ENCODE peak calls at places on chromosomes 16 and 17, in four cellular contexts. E is WTC11, D is K562, Z is HepG2. A is an unnamed sample.

GRCh38 chr16:88827727-88828126 is 16.0 kb upstream of the APRT start:
- DNase-seq in E (no peak), D (no peak), Z (no peak), A (no peak)

GRCh38 chr17:78748730-78749317 is 33.2 kb downstream of the CYTH1 start:
- DNase-seq in E (no peak), D (no peak), Z (peak), A (no peak)

GRCh38 chr16:49095539-49095938 is 186.1 kb downstream of the CBLN1 start:
- DNase-seq in E (no peak), D (no peak), Z (no peak), A (no peak)

GRCh38 chr17:65332375-65332774 is 195.2 kb downstream of the RGS9 start:
- DNase-seq in E (no peak), D (no peak), Z (no peak), A (no peak)

GRCh38 chr16:87127061-87127765 is 190.0 kb downstream of the C16orf95 start:
- DNase-seq in E (no peak), D (no peak), Z (no peak), A (no peak)

GRCh38 chr16:19837984-19838707 is 46.5 kb downstream of the GPRC5B start:
- DNase-seq in E (no peak), D (no peak), Z (no peak), A (no peak)

GRCh38 chr17:45160505-45161287 is 979 bp upstream of the HEXIM2 start:
- DNase-seq in E (peak), D (peak), Z (peak), A (peak)

GRCh38 chr16:23795369-23795768 is 40.4 kb upstream of the PRKCB start:
- DNase-seq in E (no peak), D (no peak), Z (no peak), A (no peak)

GRCh38 chr17:19447085-19447583 is 36.1 kb downstream of the RNF112 start:
- DNase-seq in E (peak), D (peak), Z (peak), A (peak)

GRCh38 chr17:62648247-62648953 is 20.9 kb downstream of the MRC2 start:
- DNase-seq in E (peak), D (no peak), Z (no peak), A (no peak)

GRCh38 chr16:67169642-67170167 is 633 bp upstream of the NOL3 start:
- DNase-seq in E (peak), D (peak), Z (peak), A (peak)

GRCh38 chr16:54651440-54651839 is 279.2 kb upstream of the IRX5 start:
- DNase-seq in E (peak), D (no peak), Z (no peak), A (no peak)

GRCh38 chr17:70037498-70037897 is 37.5 kb upstream of the KCNJ16 start:
- DNase-seq in E (no peak), D (no peak), Z (no peak), A (no peak)

GRCh38 chr16:89273741-89274472 is 56.4 kb downstream of the ZNF778 start:
- DNase-seq in E (no peak), D (no peak), Z (no peak), A (no peak)

GRCh38 chr17:73430848-73431247 is 119.0 kb upstream of the CDC42EP4 start:
- DNase-seq in E (no peak), D (no peak), Z (no peak), A (no peak)

GRCh38 chr17:27577884-27578717 is 52.9 kb upstream of the LGALS9 start:
- DNase-seq in E (no peak), D (no peak), Z (no peak), A (peak)

GRCh38 chr17:27244481-27245223 is 49.3 kb upstream of the WSB1 start:
- DNase-seq in E (peak), D (no peak), Z (peak), A (no peak)

GRCh38 chr16:56257260-56257659 is 66.0 kb downstream of the GNAO1 start:
- DNase-seq in E (no peak), D (no peak), Z (no peak), A (peak)

GRCh38 chr17:80175411-80175810 is 5.6 kb downstream of the CARD14 start:
- DNase-seq in E (no peak), D (no peak), Z (no peak), A (peak)

GRCh38 chr17:6526362-6527152 is 29.8 kb downstream of the PITPNM3 start:
- DNase-seq in E (no peak), D (no peak), Z (no peak), A (no peak)
- TF ChIP-seq FOXJ3 in E (no peak), D (no peak), Z (no peak), A (no peak)

GRCh38 chr17:4235372-4236279 is 28.2 kb downstream of the ANKFY1 start:
- DNase-seq in E (no peak), D (no peak), Z (no peak), A (no peak)
- TF ChIP-seq FOXJ3 in E (no peak), D (no peak), Z (no peak), A (no peak)

GRCh38 chr16:70738083-70738977 is 52.5 kb upstream of the MTSS2 start:
- DNase-seq in E (peak), D (peak), Z (peak), A (peak)
- TF ChIP-seq FOXJ3 in E (no peak), D (no peak), Z (no peak), A (no peak)

GRCh38 chr16:84941916-84942315 is 69.4 kb downstream of the ZDHHC7 start:
- DNase-seq in E (no peak), D (no peak), Z (no peak), A (no peak)
- TF ChIP-seq FOXJ3 in E (no peak), D (no peak), Z (no peak), A (no peak)